ENCODE peak calls at places on chromosomes 11 and 22, in ten cellular contexts. T is cardiac muscle cell, P is neural progenitor cell, G is psoas muscle, H is right lobe of liver, N is left lung, A is OCI-LY7, J is HCT116, O is GM23338, F is right atrium auricular region. M is an unnamed sample. For H3K36me3, the result is how much of the 10 kb centered on the place peaks cover.

GRCh38 chr11:62976109-62976508 is 8.7 kb downstream of the SLC22A6 start:
- DNase-seq in H (no peak), A (peak), G (no peak), P (no peak), O (peak), J (peak), T (no peak), F (no peak), N (no peak), M (no peak)

GRCh38 chr11:106418786-106419185 is 341.3 kb downstream of the AASDHPPT start:
- DNase-seq in H (no peak), G (no peak), O (no peak), F (no peak), A (no peak), P (no peak), N (no peak), T (no peak), J (no peak), M (no peak)

GRCh38 chr22:40323681-40324083 is 22.6 kb upstream of the ADSL start:
- DNase-seq in F (no peak), O (no peak), P (no peak), G (no peak), J (no peak), A (no peak), N (no peak), H (no peak), T (no peak), M (no peak)

GRCh38 chr22:19446603-19447387 is 716 bp downstream of the C22orf39 start:
- DNase-seq in J (no peak), G (no peak), N (no peak), H (no peak), A (no peak), P (peak), T (no peak), O (peak), F (no peak), M (no peak)

GRCh38 chr11:94786264-94787126 is 18.3 kb downstream of the AMOTL1 start:
- DNase-seq in P (peak), N (peak), J (no peak), A (peak), H (no peak), T (peak), G (no peak), O (peak), F (no peak), M (no peak)

GRCh38 chr11:118620529-118621070 is 13.2 kb downstream of the PHLDB1 start:
- DNase-seq in N (no peak), J (no peak), F (no peak), P (no peak), O (no peak), A (no peak), T (peak), G (no peak), H (no peak), M (no peak)

GRCh38 chr11:3674189-3674588 is 3.0 kb upstream of the CHRNA10 start:
- DNase-seq in G (no peak), O (no peak), P (peak), J (no peak), T (no peak), F (no peak), N (no peak), A (no peak), H (no peak), M (peak)

GRCh38 chr22:21443057-21443734 is 24.0 kb upstream of the TMEM191C start:
- DNase-seq in F (peak), O (no peak), P (peak), N (peak), A (no peak), J (no peak), G (peak), T (no peak), H (no peak), M (no peak)

GRCh38 chr11:111836162-111836561 is 35.2 kb downstream of the ALG9 start:
- DNase-seq in P (no peak), F (no peak), H (no peak), J (no peak), T (peak), O (no peak), G (no peak), N (no peak), A (no peak), M (no peak)

GRCh38 chr11:32184057-32185055 is 93.5 kb downstream of the RCN1 start:
- DNase-seq in G (no peak), O (no peak), T (peak), A (no peak), H (no peak), P (no peak), F (no peak), J (no peak), N (no peak), M (no peak)

GRCh38 chr11:2797181-2797711 is 88.3 kb downstream of the CDKN1C start:
- DNase-seq in P (no peak), G (peak), N (peak), F (peak), O (no peak), A (no peak), T (no peak), H (peak), J (no peak), M (no peak)

GRCh38 chr22:27203276-27203660 is 545.9 kb downstream of the MIAT start:
- DNase-seq in F (no peak), H (no peak), T (no peak), N (no peak), O (no peak), J (no peak), G (no peak), P (no peak), A (no peak), M (no peak)
- H3K4me3 ChIP-seq in F (no peak), H (no peak), T (no peak), N (no peak), O (no peak), J (no peak), G (no peak), P (no peak), A (no peak), M (no peak)

DNA sequence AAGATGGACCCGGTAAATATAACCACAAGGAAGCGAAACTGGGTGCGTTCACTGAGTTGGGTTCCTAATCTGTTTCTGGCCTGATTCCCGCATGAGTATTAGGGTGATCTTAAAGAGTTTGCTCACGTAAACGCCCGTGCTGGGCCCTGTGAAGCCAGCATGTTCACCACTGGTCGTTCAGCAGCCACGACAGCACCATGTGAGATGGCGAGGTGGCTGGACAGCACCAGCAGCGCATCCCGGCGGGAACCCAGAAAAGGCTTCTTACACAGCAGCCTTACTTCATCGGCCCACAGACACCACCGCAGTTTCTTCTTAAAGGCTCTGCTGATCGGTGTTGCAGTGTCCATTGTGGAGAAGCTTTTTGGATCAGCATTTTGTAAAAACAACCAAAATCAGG is 74.4 kb downstream of the NCAPD3 start:
- DNase-seq in F (peak), O (no peak), J (no peak), G (no peak), P (no peak), T (no peak), H (no peak), A (no peak), N (no peak), M (no peak)
- H3K36me3 ChIP-seq in F (half or more), O (under half), J (under half), G (half or more), P (under half), T (under half), H (under half), A (half or more), N (under half), M (under half)

GRCh38 chr11:130913268-130913667 is 3.0 kb downstream of the SNX19 start:
- DNase-seq in T (no peak), N (no peak), F (no peak), P (no peak), H (no peak), A (no peak), O (no peak), J (no peak), G (no peak), M (no peak)

GRCh38 chr11:130918081-130918480 is 1.8 kb upstream of the SNX19 start:
- DNase-seq in O (no peak), F (no peak), H (no peak), G (no peak), T (no peak), A (no peak), P (no peak), J (no peak), N (no peak), M (no peak)

GRCh38 chr11:130915556-130916237 is 582 bp downstream of the SNX19 start:
- DNase-seq in J (no peak), N (no peak), F (no peak), A (peak), G (no peak), H (no peak), P (no peak), T (no peak), O (peak), M (no peak)

GRCh38 chr11:130916910-130917309 is 631 bp upstream of the SNX19 start:
- DNase-seq in A (no peak), P (no peak), T (peak), G (no peak), H (no peak), F (no peak), J (no peak), N (no peak), O (peak), M (no peak)

DNA sequence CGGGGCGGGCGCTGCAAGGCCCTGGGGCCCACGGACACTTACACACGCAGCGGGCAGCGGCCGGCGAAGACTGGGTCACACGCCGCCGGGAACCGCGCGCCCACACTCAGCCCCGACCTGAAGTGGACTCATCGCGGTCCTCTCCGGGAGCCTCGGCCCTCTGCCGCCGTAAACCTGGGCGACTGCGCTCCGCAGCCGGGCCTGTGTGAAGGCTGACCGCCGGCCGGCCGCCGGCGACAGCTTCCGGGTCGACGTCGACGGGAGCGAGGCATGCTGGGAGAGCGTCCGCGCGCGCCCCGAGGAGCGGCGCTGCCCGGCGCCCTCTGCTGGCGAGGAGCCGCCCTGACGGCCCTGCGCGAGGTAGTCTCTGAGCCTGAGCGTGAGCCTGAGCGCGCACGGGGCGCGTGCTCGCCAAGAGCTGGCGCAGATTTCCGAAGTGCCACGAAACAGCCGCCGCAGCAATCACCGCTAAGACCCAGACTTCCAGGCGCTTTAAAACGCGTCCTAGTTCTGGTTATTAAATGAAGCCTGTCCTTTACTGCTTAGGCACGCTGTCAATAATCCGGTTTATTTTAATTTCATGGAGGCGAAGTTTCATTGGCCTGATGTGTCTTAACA is at the start of gene SNX19:
- DNase-seq in N (peak), T (peak), G (peak), J (peak), A (peak), P (peak), H (peak), F (peak), O (peak), M (peak)
- TF ChIP-seq CTCF in N (peak), T (peak), G (peak), J (peak), A (peak), P (peak), H (peak), F (peak), O (peak), M (peak)

GRCh38 chr11:64874308-64874707 is 4.1 kb downstream of the EHD1 start:
- DNase-seq in N (no peak), J (no peak), A (peak), F (no peak), T (no peak), G (no peak), H (no peak), O (no peak), P (no peak), M (no peak)

GRCh38 chr11:64876226-64876750 is 2.1 kb downstream of the EHD1 start:
- DNase-seq in J (no peak), G (peak), F (no peak), A (no peak), T (no peak), O (no peak), N (no peak), P (no peak), H (peak), M (no peak)

GRCh38 chr11:64875369-64876225 is 2.8 kb downstream of the EHD1 start:
- DNase-seq in H (peak), J (no peak), G (peak), F (no peak), A (peak), P (no peak), N (peak), T (no peak), O (no peak), M (no peak)

GRCh38 chr11:64872790-64873488 is 5.5 kb downstream of the EHD1 start:
- DNase-seq in A (peak), O (no peak), F (no peak), J (no peak), N (no peak), G (no peak), H (peak), P (no peak), T (no peak), M (no peak)

GRCh38 chr11:64874841-64875240 is 3.6 kb downstream of the EHD1 start:
- DNase-seq in O (no peak), J (no peak), T (no peak), F (no peak), H (no peak), G (no peak), P (peak), N (no peak), A (no peak), M (no peak)
- H3K4me3 ChIP-seq in O (no peak), J (no peak), T (no peak), F (no peak), H (peak), G (peak), P (no peak), N (no peak), A (peak), M (no peak)

GRCh38 chr22:31952459-31952858 is 8.1 kb downstream of the YWHAH start:
- DNase-seq in P (no peak), O (no peak), A (no peak), N (no peak), J (no peak), T (peak), F (no peak), G (no peak), H (no peak), M (peak)
- H3K36me3 ChIP-seq in P (under half), O (under half), A (half or more), N (under half), J (under half), T (under half), F (under half), G (under half), H (under half), M (under half)